ENCODE peak calls at places on chromosomes 1 and 21, in nine cellular contexts. H is left colon, Y is WTC11, Q is GM06990, A is lower leg skin, C is activated gamma-delta T cell treated with Interleukin-2 at 50 U/mL for 16 hours, S is GM04503, D is EL, X is G401. T is an unnamed sample.

GRCh38 chr1:3037281-3038040 is 16.2 kb downstream of the ACTRT2 start:
- DNase-seq in H (peak; percentile 10), Y (no peak), Q (no peak), A (peak; percentile 58), C (no peak), S (no peak), D (no peak), X (no peak), T (no peak)

GRCh38 chr1:202698276-202698675 is 12.0 kb downstream of the SYT2 start:
- DNase-seq in H (no peak), Y (no peak), Q (no peak), A (no peak), C (no peak), S (no peak), D (no peak), X (no peak), T (no peak)

GRCh38 chr1:248821101-248821500 is 4.6 kb downstream of the SH3BP5L start:
- DNase-seq in H (no peak), Y (no peak), Q (no peak), A (peak; percentile 54), C (no peak), S (peak; percentile 90), D (peak; percentile 97), X (no peak), T (peak; percentile 59)

GRCh38 chr21:20728691-20729090 is 269.5 kb upstream of the NCAM2 start:
- DNase-seq in H (peak; percentile 74), Y (no peak), Q (no peak), A (no peak), C (no peak), S (no peak), D (no peak), X (no peak), T (no peak)

GRCh38 chr1:24964811-24965570 is 34.9 kb upstream of the RUNX3 start:
- DNase-seq in H (peak; percentile 66), Y (no peak), Q (peak; percentile 97), A (no peak), C (peak; percentile 86), S (no peak), D (peak; percentile 20), X (no peak), T (no peak)

GRCh38 chr1:151511636-151512215 is 539 bp downstream of the CGN start:
- DNase-seq in H (no peak), Y (peak; percentile 58), Q (peak; percentile 48), A (no peak), C (no peak), S (no peak), D (peak; percentile 46), X (peak; percentile 44), T (peak; percentile 59)

GRCh38 chr1:54768093-54768492 is 3.8 kb upstream of the PARS2 start:
- DNase-seq in H (no peak), Y (no peak), Q (no peak), A (no peak), C (no peak), S (no peak), D (peak; percentile 9), X (no peak), T (no peak)

GRCh38 chr1:93585059-93585966 is 96.3 kb downstream of the BCAR3 start:
- DNase-seq in H (peak; percentile 98), Y (no peak), Q (no peak), A (peak; percentile 93), C (no peak), S (peak; percentile 61), D (peak; percentile 30), X (peak; percentile 59), T (peak; percentile 84)

GRCh38 chr1:16946646-16947045 is 24.9 kb downstream of the CROCC start:
- DNase-seq in H (no peak), Y (no peak), Q (no peak), A (no peak), C (no peak), S (no peak), D (no peak), X (no peak), T (no peak)

GRCh38 chr1:153447498-153448170 is 12.8 kb downstream of the S100A7 start:
- DNase-seq in H (no peak), Y (no peak), Q (no peak), A (no peak), C (no peak), S (peak; percentile 45), D (peak; percentile 74), X (no peak), T (no peak)

GRCh38 chr1:159205225-159205624 is 550 bp downstream of the ACKR1 start:
- DNase-seq in H (no peak), Y (peak; percentile 39), Q (no peak), A (no peak), C (no peak), S (no peak), D (no peak), X (no peak), T (no peak)

GRCh38 chr1:20739225-20739624 is 6.7 kb upstream of the SH2D5 start:
- DNase-seq in H (no peak), Y (no peak), Q (no peak), A (no peak), C (no peak), S (peak; percentile 83), D (peak; percentile 76), X (no peak), T (no peak)

GRCh38 chr1:24236170-24237045 is 49.3 kb upstream of the IFNLR1 start:
- DNase-seq in H (no peak), Y (no peak), Q (peak; percentile 24), A (no peak), C (no peak), S (peak; percentile 25), D (peak; percentile 51), X (no peak), T (no peak)

GRCh38 chr1:182246783-182247182 is 144.8 kb downstream of the GLUL start:
- DNase-seq in H (no peak), Y (no peak), Q (no peak), A (peak; percentile 82), C (no peak), S (no peak), D (no peak), X (no peak), T (no peak)

GRCh38 chr21:45963225-45963555 is 18.4 kb upstream of the COL6A1 start:
- DNase-seq in H (no peak), Y (no peak), Q (no peak), A (no peak), C (no peak), S (no peak), D (no peak), X (no peak), T (no peak)

GRCh38 chr1:45038240-45038639 is 26.2 kb downstream of the UROD start:
- DNase-seq in H (no peak), Y (no peak), Q (no peak), A (no peak), C (no peak), S (no peak), D (no peak), X (no peak), T (no peak)

GRCh38 chr1:24286246-24287010 is 32.7 kb upstream of the GRHL3 start:
- DNase-seq in H (no peak), Y (peak; percentile 40), Q (no peak), A (no peak), C (no peak), S (no peak), D (no peak), X (no peak), T (no peak)

GRCh38 chr1:24384251-24385090 is 29.1 kb downstream of the STPG1 start:
- DNase-seq in H (no peak), Y (no peak), Q (no peak), A (peak; percentile 85), C (peak; percentile 43), S (no peak), D (peak; percentile 57), X (no peak), T (peak; percentile 66)

GRCh38 chr1:4702927-4703326 is 48.5 kb downstream of the AJAP1 start:
- DNase-seq in H (no peak), Y (no peak), Q (no peak), A (no peak), C (no peak), S (peak; percentile 48), D (no peak), X (no peak), T (no peak)

GRCh38 chr1:59077739-59078503 is 219.0 kb upstream of the FGGY start:
- DNase-seq in H (no peak), Y (peak; percentile 43), Q (no peak), A (no peak), C (no peak), S (no peak), D (no peak), X (no peak), T (no peak)